ENCODE peak calls at places on chromosome 3, in four cellular contexts. Z, L, P and F are unnamed samples.

GRCh38 chr3:23831517-23832394 is 26.0 kb downstream of the UBE2E1 start:
- DNase-seq in Z (no peak), L (no peak), P (no peak), F (no peak)

GRCh38 chr3:11238057-11238456 is 34.1 kb upstream of the ATG7 start:
- DNase-seq in Z (no peak), L (no peak), P (no peak), F (no peak)

GRCh38 chr3:8529738-8530525 is 28.3 kb downstream of the LMCD1 start:
- DNase-seq in Z (no peak), L (no peak), P (no peak), F (no peak)

GRCh38 chr3:14156201-14156600 is 22.2 kb downstream of the XPC start:
- DNase-seq in Z (no peak), L (no peak), P (no peak), F (no peak)

GRCh38 chr3:64974401-64974800 is 286.6 kb upstream of the ADAMTS9 start:
- DNase-seq in Z (no peak), L (no peak), P (no peak), F (no peak)

GRCh38 chr3:191848818-191849217 is 387.9 kb downstream of the PYDC2 start:
- DNase-seq in Z (no peak), L (no peak), P (no peak), F (no peak)

GRCh38 chr3:171162986-171163723 is 136.6 kb upstream of the SLC2A2 start:
- DNase-seq in Z (no peak), L (no peak), P (no peak), F (peak; percentile 36)

GRCh38 chr3:192858849-192859585 is 58.6 kb downstream of the MB21D2 start:
- DNase-seq in Z (no peak), L (no peak), P (no peak), F (no peak)

GRCh38 chr3:145807990-145808389 is 353.0 kb downstream of the PLOD2 start:
- DNase-seq in Z (no peak), L (no peak), P (no peak), F (no peak)

GRCh38 chr3:122739172-122739571 is 54.5 kb downstream of the HSPBAP1 start:
- DNase-seq in Z (no peak), L (no peak), P (no peak), F (no peak)

GRCh38 chr3:86147119-86147518 is 843.8 kb downstream of the VGLL3 start:
- DNase-seq in Z (no peak), L (no peak), P (no peak), F (no peak)

GRCh38 chr3:72031581-72031980 is 246.6 kb upstream of the PROK2 start:
- DNase-seq in Z (no peak), L (peak; percentile 17), P (no peak), F (no peak)

GRCh38 chr3:159260049-159260662 is 458.3 kb downstream of the MFSD1 start:
- DNase-seq in Z (no peak), L (no peak), P (peak; percentile 59), F (peak; percentile 6)

GRCh38 chr3:11552289-11553264 is 91.1 kb downstream of the VGLL4 start:
- DNase-seq in Z (no peak), L (no peak), P (no peak), F (no peak)

GRCh38 chr3:32954506-32954905 is 3.1 kb downstream of the CCR4 start:
- DNase-seq in Z (no peak), L (no peak), P (no peak), F (no peak)

GRCh38 chr3:64264491-64265109 is 39.3 kb upstream of the PRICKLE2 start:
- DNase-seq in Z (no peak), L (no peak), P (no peak), F (no peak)

GRCh38 chr3:16407365-16407764 is 106.1 kb downstream of the RFTN1 start:
- DNase-seq in Z (no peak), L (no peak), P (no peak), F (no peak)

GRCh38 chr3:129662230-129662629 is 55.8 kb upstream of the PLXND1 start:
- DNase-seq in Z (no peak), L (no peak), P (no peak), F (no peak)

GRCh38 chr3:151468284-151468917 is 7.5 kb upstream of the IGSF10 start:
- DNase-seq in Z (peak; percentile 17), L (no peak), P (no peak), F (peak; percentile 18)

GRCh38 chr3:78666458-78666800 is 1101.4 kb downstream of the ROBO1 start:
- DNase-seq in Z (no peak), L (no peak), P (no peak), F (no peak)

GRCh38 chr3:63908081-63908736 is 4.0 kb downstream of the SCAANT1 start:
- DNase-seq in Z (no peak), L (no peak), P (no peak), F (no peak)

GRCh38 chr3:62318365-62318751 is 55.0 kb downstream of the FEZF2 start:
- DNase-seq in Z (no peak), L (no peak), P (no peak), F (no peak)

GRCh38 chr3:196060834-196061233 is 21.1 kb downstream of the TFRC start:
- DNase-seq in Z (no peak), L (no peak), P (no peak), F (no peak)

GRCh38 chr3:71117572-71118247 is 465.8 kb downstream of the FOXP1 start:
- DNase-seq in Z (no peak), L (no peak), P (no peak), F (no peak)